ENCODE peak calls at places on chromosomes 4 and X, in six cellular contexts. One of them, this sample, is unnamed.

GRCh38 chr4:28921886-28922285 is 1798.3 kb upstream of the PCDH7 start:
- DNase-seq in IMR-90: no peak
- DNase-seq in SIG-M5: no peak
- DNase-seq in activated T-helper 2 cell treated with anti-CD3 and anti-CD28 coated beads, Interferon-gamma antibody, Interleukin-2, Interleukin-4, amounts not matched to agents 10 μg/mL and 5 μg/mL and 100 μg/mL, durations not matched to agents 14 hours and 24 hours and 36 hours: no peak
- DNase-seq in hepatic stellate cell: no peak
- DNase-seq in left ventricle myocardium inferior: no peak
- DNase-seq in this sample: no peak

GRCh38 chr4:72352746-72353145 is 216.3 kb downstream of the ADAMTS3 start:
- DNase-seq in hepatic stellate cell: no peak
- DNase-seq in IMR-90: no peak
- DNase-seq in left ventricle myocardium inferior: no peak
- DNase-seq in activated T-helper 2 cell treated with anti-CD3 and anti-CD28 coated beads, Interferon-gamma antibody, Interleukin-2, Interleukin-4, amounts not matched to agents 10 μg/mL and 5 μg/mL and 100 μg/mL, durations not matched to agents 14 hours and 24 hours and 36 hours: no peak
- DNase-seq in SIG-M5: no peak
- DNase-seq in this sample: no peak

GRCh38 chr4:178090640-178091411 is 648.6 kb upstream of the AGA start:
- DNase-seq in IMR-90: no peak
- DNase-seq in hepatic stellate cell: no peak
- DNase-seq in left ventricle myocardium inferior: no peak
- DNase-seq in SIG-M5: no peak
- DNase-seq in activated T-helper 2 cell treated with anti-CD3 and anti-CD28 coated beads, Interferon-gamma antibody, Interleukin-2, Interleukin-4, amounts not matched to agents 10 μg/mL and 5 μg/mL and 100 μg/mL, durations not matched to agents 14 hours and 24 hours and 36 hours: no peak
- DNase-seq in this sample: no peak

GRCh38 chr4:1216869-1217294 is 32.0 kb downstream of the CTBP1 start:
- DNase-seq in activated T-helper 2 cell treated with anti-CD3 and anti-CD28 coated beads, Interferon-gamma antibody, Interleukin-2, Interleukin-4, amounts not matched to agents 10 μg/mL and 5 μg/mL and 100 μg/mL, durations not matched to agents 14 hours and 24 hours and 36 hours: peak
- DNase-seq in IMR-90: no peak
- DNase-seq in hepatic stellate cell: no peak
- DNase-seq in SIG-M5: no peak
- DNase-seq in left ventricle myocardium inferior: no peak
- DNase-seq in this sample: peak

GRCh38 chr4:112266823-112267222 is 18.9 kb downstream of the TIFA start:
- DNase-seq in IMR-90: peak
- DNase-seq in SIG-M5: no peak
- DNase-seq in activated T-helper 2 cell treated with anti-CD3 and anti-CD28 coated beads, Interferon-gamma antibody, Interleukin-2, Interleukin-4, amounts not matched to agents 10 μg/mL and 5 μg/mL and 100 μg/mL, durations not matched to agents 14 hours and 24 hours and 36 hours: no peak
- DNase-seq in hepatic stellate cell: no peak
- DNase-seq in left ventricle myocardium inferior: no peak
- DNase-seq in this sample: peak

GRCh38 chrX:68650491-68650890 is 3.0 kb downstream of the STARD8 start:
- DNase-seq in activated T-helper 2 cell treated with anti-CD3 and anti-CD28 coated beads, Interferon-gamma antibody, Interleukin-2, Interleukin-4, amounts not matched to agents 10 μg/mL and 5 μg/mL and 100 μg/mL, durations not matched to agents 14 hours and 24 hours and 36 hours: no peak
- DNase-seq in left ventricle myocardium inferior: no peak
- DNase-seq in SIG-M5: no peak
- DNase-seq in hepatic stellate cell: no peak
- DNase-seq in IMR-90: peak
- DNase-seq in this sample: no peak

GRCh38 chr4:76178296-76178695 is 30.1 kb upstream of the NUP54 start:
- DNase-seq in IMR-90: no peak
- DNase-seq in SIG-M5: no peak
- DNase-seq in hepatic stellate cell: no peak
- DNase-seq in activated T-helper 2 cell treated with anti-CD3 and anti-CD28 coated beads, Interferon-gamma antibody, Interleukin-2, Interleukin-4, amounts not matched to agents 10 μg/mL and 5 μg/mL and 100 μg/mL, durations not matched to agents 14 hours and 24 hours and 36 hours: no peak
- DNase-seq in left ventricle myocardium inferior: no peak
- DNase-seq in this sample: peak

GRCh38 chr4:139866270-139866962 is 200.8 kb downstream of the MGST2 start:
- DNase-seq in IMR-90: no peak
- DNase-seq in left ventricle myocardium inferior: no peak
- DNase-seq in SIG-M5: no peak
- DNase-seq in hepatic stellate cell: no peak
- DNase-seq in activated T-helper 2 cell treated with anti-CD3 and anti-CD28 coated beads, Interferon-gamma antibody, Interleukin-2, Interleukin-4, amounts not matched to agents 10 μg/mL and 5 μg/mL and 100 μg/mL, durations not matched to agents 14 hours and 24 hours and 36 hours: no peak
- DNase-seq in this sample: no peak

GRCh38 chr4:156830356-156830755 is 141.2 kb downstream of the PDGFC start:
- DNase-seq in IMR-90: peak
- DNase-seq in SIG-M5: no peak
- DNase-seq in left ventricle myocardium inferior: no peak
- DNase-seq in hepatic stellate cell: peak
- DNase-seq in activated T-helper 2 cell treated with anti-CD3 and anti-CD28 coated beads, Interferon-gamma antibody, Interleukin-2, Interleukin-4, amounts not matched to agents 10 μg/mL and 5 μg/mL and 100 μg/mL, durations not matched to agents 14 hours and 24 hours and 36 hours: no peak
- DNase-seq in this sample: no peak